ENCODE peak calls at places on chromosomes 1 and 21, in five cellular contexts. G, K, E, M and B are unnamed samples.

GRCh38 chr1:234699795-234700665 is 90.1 kb upstream of the IRF2BP2 start:
- DNase-seq in K (no peak), M (no peak), E (no peak), G (peak; percentile 74), B (no peak)

GRCh38 chr1:148318123-148318899 is 164.8 kb downstream of the PPIAL4G start:
- DNase-seq in M (no peak), K (peak; percentile 43), G (no peak), E (peak; percentile 55), B (no peak)

GRCh38 chr1:156291226-156292061 is 4.0 kb downstream of the GLMP start:
- DNase-seq in K (peak; percentile 92), M (peak; percentile 85), E (no peak), G (peak; percentile 72), B (no peak)

GRCh38 chr1:101013776-101014175 is 11.8 kb downstream of the DPH5 start:
- DNase-seq in E (no peak), G (no peak), K (no peak), M (no peak), B (no peak)

GRCh38 chr1:15833069-15833679 is 14.3 kb upstream of the SPEN start:
- DNase-seq in K (peak; percentile 72), G (no peak), E (peak; percentile 35), M (peak; percentile 19), B (no peak)

GRCh38 chr1:236320671-236321070 is 38.9 kb upstream of the ERO1B start:
- DNase-seq in M (no peak), E (no peak), K (no peak), G (no peak), B (no peak)

GRCh38 chr1:84089470-84090261 is 54.4 kb upstream of the PRKACB start:
- DNase-seq in M (no peak), E (no peak), K (no peak), G (peak; percentile 51), B (peak; percentile 64)

GRCh38 chr1:180981596-180982387 is 40.9 kb downstream of the STX6 start:
- DNase-seq in M (no peak), G (no peak), E (peak; percentile 43), K (no peak), B (no peak)

GRCh38 chr1:29453502-29454240 is 217.3 kb downstream of the PTPRU start:
- DNase-seq in K (no peak), E (no peak), M (no peak), G (peak; percentile 53), B (peak; percentile 6)

GRCh38 chr1:11796036-11796828 is 9.5 kb downstream of the MTHFR start:
- DNase-seq in G (peak; percentile 64), E (no peak), K (no peak), M (no peak), B (no peak)

GRCh38 chr1:153305682-153306081 is 7.1 kb downstream of the PGLYRP3 start:
- DNase-seq in K (no peak), G (no peak), M (no peak), E (no peak), B (no peak)

GRCh38 chr1:20640183-20640597 is 6.9 kb downstream of the PINK1 start:
- DNase-seq in K (peak; percentile 61), E (peak; percentile 61), G (peak; percentile 54), M (no peak), B (peak; percentile 8)

GRCh38 chr1:58739851-58740466 is 40.1 kb upstream of the MYSM1 start:
- DNase-seq in M (no peak), G (peak; percentile 71), E (peak; percentile 35), K (no peak), B (no peak)

GRCh38 chr21:34574581-34574980 is 40.3 kb downstream of the RCAN1 start:
- DNase-seq in K (no peak), G (no peak), M (no peak), E (no peak), B (no peak)

GRCh38 chr1:145871994-145872411 is 13.1 kb upstream of the PIAS3 start:
- DNase-seq in K (peak; percentile 43), M (no peak), G (peak; percentile 46), E (peak; percentile 29), B (no peak)

GRCh38 chr21:42660118-42660470 is 6.7 kb downstream of the PDE9A start:
- DNase-seq in E (no peak), M (no peak), K (no peak), G (no peak), B (no peak)

GRCh38 chr1:148160421-148161251 is 8.6 kb upstream of the NBPF11 start:
- DNase-seq in K (no peak), E (no peak), M (no peak), G (no peak), B (no peak)

GRCh38 chr1:29736582-29737188 is 500.4 kb downstream of the PTPRU start:
- DNase-seq in E (no peak), M (no peak), G (peak; percentile 60), K (no peak), B (no peak)

DNA sequence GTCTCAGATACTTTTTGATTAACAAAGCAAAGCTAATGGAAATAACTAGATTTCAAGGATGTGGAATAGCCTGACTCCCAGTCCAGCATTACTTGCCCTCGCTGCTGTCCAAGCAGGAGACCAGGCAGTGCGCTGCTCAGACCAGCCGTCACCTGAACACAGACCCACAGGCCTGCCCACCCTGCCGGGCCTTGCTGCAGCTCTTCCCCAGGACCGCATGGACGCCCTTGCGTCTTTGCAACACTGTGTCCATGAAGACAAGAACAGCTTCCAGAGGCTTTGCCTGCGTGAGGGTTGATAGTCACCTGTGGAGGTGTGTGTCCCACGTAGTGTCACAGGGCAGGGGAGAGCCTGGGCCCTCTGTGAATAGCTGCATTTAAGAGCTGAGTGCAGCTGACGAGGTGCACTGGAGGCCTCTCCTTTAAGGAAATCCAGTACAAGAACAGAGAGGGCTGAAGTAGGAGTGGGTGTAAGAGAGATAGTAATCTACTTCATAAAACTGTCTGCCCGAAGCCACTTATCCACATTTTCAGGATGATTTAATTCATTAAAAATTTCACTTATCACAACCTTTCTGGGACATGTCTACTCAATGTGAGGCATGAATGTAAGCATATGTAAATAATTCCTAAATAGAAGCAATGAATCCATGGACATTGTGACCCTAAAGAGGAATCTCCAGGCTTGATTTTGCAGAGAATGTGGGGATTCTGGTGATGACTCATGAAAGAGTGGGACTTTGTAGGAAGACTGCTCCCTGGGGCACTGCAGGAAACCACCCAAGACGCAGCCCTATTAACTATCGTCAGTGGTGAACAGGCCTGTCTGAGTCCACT is 176.2 kb upstream of the RAB4A start:
- DNase-seq in M (no peak), K (no peak), E (no peak), G (peak; percentile 7), B (no peak)
- H3K27ac ChIP-seq in M (peak overlapping the region; percentile 85), K (no peak overlapping the region), E (no peak overlapping the region), G (no peak overlapping the region), B (no peak overlapping the region)

DNA sequence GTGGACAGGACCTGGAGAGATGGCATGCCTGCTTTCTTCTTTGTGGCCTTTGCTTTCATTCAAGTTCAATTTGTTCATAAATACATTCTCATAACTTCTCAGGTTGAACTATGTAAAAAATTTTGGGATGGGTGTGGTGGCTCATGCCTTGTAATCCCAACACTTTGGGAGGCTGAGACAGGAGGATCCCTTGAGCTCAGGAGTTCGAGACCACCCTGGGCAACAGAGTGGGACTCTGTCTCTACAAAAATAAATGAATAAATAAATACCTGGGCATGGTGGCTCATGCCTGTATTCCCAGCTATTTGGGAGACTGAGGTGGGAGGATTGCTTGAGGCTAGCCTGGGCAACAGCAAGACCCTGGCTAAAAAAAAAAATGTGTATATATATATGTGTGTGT is 2.1 kb downstream of the KIF1B start:
- DNase-seq in M (no peak), K (no peak), G (no peak), E (no peak), B (no peak)
- H3K27ac ChIP-seq in M (peak overlapping the region; percentile 90), K (peak overlapping the region; percentile 98), G (no peak overlapping the region), E (no peak overlapping the region), B (peak overlapping the region; percentile 84)

DNA sequence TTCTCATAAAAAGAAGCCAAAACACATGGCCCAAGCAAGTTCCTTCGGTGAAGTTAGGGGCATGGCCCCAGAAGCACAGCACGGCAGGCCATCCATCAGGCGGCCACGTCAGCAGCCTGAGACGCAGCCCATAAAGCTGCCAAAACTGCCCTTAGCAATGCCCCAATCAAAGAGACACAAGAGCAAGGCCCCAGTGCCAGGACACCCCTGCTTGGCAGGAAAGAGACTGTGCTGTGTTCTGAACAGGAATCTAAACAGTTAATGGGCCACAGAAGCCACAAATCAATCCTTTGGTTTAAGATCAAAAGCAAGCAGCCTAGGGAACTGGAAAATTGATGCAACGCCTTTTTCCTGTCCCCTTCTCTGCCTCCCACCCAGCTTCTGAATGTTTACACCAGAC is 497.0 kb upstream of the USP24 start:
- DNase-seq in G (peak; percentile 54), K (no peak), E (no peak), M (no peak), B (no peak)
- H3K27ac ChIP-seq in G (peak overlapping the region; percentile 73), K (no peak overlapping the region), E (no peak overlapping the region), M (no peak overlapping the region), B (no peak overlapping the region)

GRCh38 chr1:36122463-36123025 is 2.5 kb downstream of the COL8A2 start:
- DNase-seq in G (no peak), E (no peak), K (no peak), M (no peak), B (no peak)
- H3K27ac ChIP-seq in G (no peak overlapping the region), E (no peak overlapping the region), K (no peak overlapping the region), M (no peak overlapping the region), B (no peak overlapping the region)

DNA sequence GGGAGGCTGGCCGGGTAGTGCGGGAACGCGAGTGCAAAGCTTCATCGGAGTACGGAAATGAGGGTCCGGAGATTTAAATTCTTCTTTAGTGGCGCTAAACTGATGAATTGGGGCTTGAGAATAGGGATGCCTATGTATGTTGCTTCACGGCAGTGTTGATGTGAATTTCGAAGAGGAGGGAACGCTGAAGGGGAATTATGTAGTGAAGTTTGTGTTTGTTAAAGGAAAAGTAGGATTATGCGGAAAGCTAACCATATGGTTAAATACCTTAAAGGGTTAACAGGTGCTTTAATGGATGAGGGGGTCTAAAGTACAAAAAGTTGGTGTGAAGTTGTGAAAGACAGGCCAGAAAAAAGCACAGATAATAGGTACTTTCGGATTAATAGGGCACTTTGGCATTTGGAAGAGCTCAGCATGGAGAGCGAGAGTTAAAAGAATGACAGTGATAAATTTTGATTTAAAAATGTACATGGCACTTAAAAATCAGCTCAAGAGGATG is 1.4 kb downstream of the HS2ST1 start:
- DNase-seq in K (no peak), E (no peak), M (no peak), G (no peak), B (no peak)
- H3K27ac ChIP-seq in K (peak overlapping the region; percentile 89), E (peak overlapping the region; percentile 70), M (peak overlapping the region; percentile 82), G (peak overlapping the region; percentile 76), B (peak overlapping the region; percentile 80)

GRCh38 chr1:51621161-51621560 is 4.3 kb downstream of the OSBPL9 start:
- DNase-seq in K (no peak), G (no peak), M (no peak), E (no peak), B (no peak)
- H3K27ac ChIP-seq in K (no peak overlapping the region), G (no peak overlapping the region), M (no peak overlapping the region), E (no peak overlapping the region), B (peak overlapping the region; percentile 71)

GRCh38 chr1:247822060-247822459 is 1.9 kb downstream of the OR14A16 start:
- DNase-seq in E (no peak), G (no peak), K (no peak), M (no peak), B (no peak)
- H3K27ac ChIP-seq in E (no peak overlapping the region), G (no peak overlapping the region), K (no peak overlapping the region), M (no peak overlapping the region), B (no peak overlapping the region)

GRCh38 chr1:6471086-6471841 is 5.3 kb upstream of the TNFRSF25 start:
- DNase-seq in E (no peak), G (no peak), M (no peak), K (peak; percentile 90), B (no peak)
- H3K27ac ChIP-seq in E (no peak overlapping the region), G (no peak overlapping the region), M (no peak overlapping the region), K (peak overlapping the region; percentile 89), B (peak overlapping the region; percentile 61)